ENCODE peak calls at places on chromosomes 13 and 19, in nine cellular contexts. L is esophagus squamous epithelium, M is WERI-Rb-1, N is A673, E is A549, C is lower lobe of right lung, U is right lobe of liver, P is fibroblast of lung, Z is left ventricle myocardium inferior. I is an unnamed sample.

GRCh38 chr13:84997858-84998257 is 801.4 kb downstream of the SLITRK6 start:
- DNase-seq in L (no peak), M (no peak), N (no peak), E (no peak), C (no peak), U (no peak), P (no peak), Z (no peak), I (no peak)

GRCh38 chr13:112911285-112911701 is 57.7 kb upstream of the MCF2L start:
- DNase-seq in L (no peak), M (no peak), N (no peak), E (no peak), C (no peak), U (no peak), P (no peak), Z (no peak), I (no peak)

GRCh38 chr13:93915269-93915809 is 564.1 kb downstream of the DCT start:
- DNase-seq in L (no peak), M (no peak), N (no peak), E (no peak), C (no peak), U (no peak), P (peak; percentile 46), Z (no peak), I (no peak)

GRCh38 chr19:1307755-1308303 is 22.2 kb downstream of the EFNA2 start:
- DNase-seq in L (no peak), M (no peak), N (no peak), E (no peak), C (no peak), U (no peak), P (no peak), Z (no peak), I (no peak)

GRCh38 chr19:40119380-40119779 is 28.6 kb upstream of the ZNF780A start:
- DNase-seq in L (no peak), M (no peak), N (no peak), E (no peak), C (no peak), U (no peak), P (no peak), Z (no peak), I (no peak)

GRCh38 chr13:107512551-107512950 is 702.8 kb downstream of the LIG4 start:
- DNase-seq in L (no peak), M (no peak), N (no peak), E (no peak), C (no peak), U (no peak), P (no peak), Z (no peak), I (no peak)

GRCh38 chr13:80084086-80084676 is 256.7 kb downstream of the SPRY2 start:
- DNase-seq in L (no peak), M (no peak), N (peak; percentile 86), E (no peak), C (no peak), U (no peak), P (peak; percentile 95), Z (no peak), I (no peak)

GRCh38 chr13:93505104-93505952 is 278.7 kb downstream of the GPC6 start:
- DNase-seq in L (no peak), M (no peak), N (peak; percentile 36), E (no peak), C (no peak), U (no peak), P (peak; percentile 64), Z (no peak), I (no peak)

GRCh38 chr19:51946602-51947001 is 19.3 kb downstream of the ZNF613 start:
- DNase-seq in L (no peak), M (no peak), N (no peak), E (no peak), C (no peak), U (no peak), P (no peak), Z (no peak), I (no peak)

GRCh38 chr13:98784666-98785065 is 32.2 kb upstream of the SLC15A1 start:
- DNase-seq in L (no peak), M (no peak), N (no peak), E (no peak), C (no peak), U (no peak), P (no peak), Z (no peak), I (no peak)

GRCh38 chr19:14979136-14979497 is 547 bp downstream of the SLC1A6 start:
- DNase-seq in L (no peak), M (no peak), N (no peak), E (no peak), C (no peak), U (no peak), P (no peak), Z (no peak), I (no peak)

GRCh38 chr13:44734204-44734707 is 158.1 kb upstream of the TSC22D1 start:
- DNase-seq in L (no peak), M (no peak), N (no peak), E (no peak), C (peak; percentile 50), U (no peak), P (peak; percentile 55), Z (peak; percentile 51), I (peak; percentile 78)

DNA sequence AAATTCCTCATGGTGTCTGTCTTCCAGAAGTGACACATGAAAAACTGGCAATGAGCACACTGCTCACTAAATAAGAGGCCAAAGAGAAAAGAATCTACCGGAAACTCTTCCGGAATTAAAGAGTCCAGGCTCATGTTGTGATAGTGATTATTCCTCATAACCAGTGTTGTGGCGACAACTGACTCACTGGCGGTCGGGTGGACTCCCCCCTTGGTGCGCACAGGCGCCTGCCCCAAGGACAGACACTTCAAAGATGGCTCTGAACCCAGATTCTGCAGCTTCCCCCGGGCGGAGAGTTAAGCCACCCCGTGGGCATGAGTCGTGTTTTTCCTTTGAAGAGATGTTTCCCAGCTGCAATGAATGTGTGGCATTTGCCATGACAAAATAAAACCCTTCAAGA is 10.3 kb downstream of the IL17D start:
- DNase-seq in L (no peak), M (no peak), N (peak; percentile 44), E (no peak), C (no peak), U (no peak), P (no peak), Z (no peak), I (no peak)
- H3K27ac ChIP-seq in L (peak overlapping the region; percentile 49), M (no peak overlapping the region), N (no peak overlapping the region), E (no peak overlapping the region), C (no peak overlapping the region), U (peak overlapping the region; percentile 37), P (no peak overlapping the region), Z (peak overlapping the region; percentile 80), I (peak overlapping the region; percentile 6)

GRCh38 chr19:9407827-9408226 is 27.5 kb downstream of the ZNF266 start:
- DNase-seq in L (no peak), M (no peak), N (peak; percentile 4), E (no peak), C (no peak), U (no peak), P (no peak), Z (no peak), I (no peak)

GRCh38 chr19:9406798-9407352 is 28.5 kb downstream of the ZNF266 start:
- DNase-seq in L (no peak), M (peak; percentile 97), N (peak; percentile 88), E (peak; percentile 33), C (peak; percentile 65), U (no peak), P (peak; percentile 94), Z (peak; percentile 84), I (peak; percentile 74)
- H3K9me3 ChIP-seq in L (no peaks in the 10 kb centered on the region), M (peaks cover 2% of the 10 kb centered on the region), N (peaks cover 51% of the 10 kb centered on the region), E (peaks cover 54% of the 10 kb centered on the region), C (peaks cover 72% of the 10 kb centered on the region), U (peaks cover 15% of the 10 kb centered on the region), P (no peaks in the 10 kb centered on the region), Z (peaks cover 88% of the 10 kb centered on the region), I (peaks cover 47% of the 10 kb centered on the region)

DNA sequence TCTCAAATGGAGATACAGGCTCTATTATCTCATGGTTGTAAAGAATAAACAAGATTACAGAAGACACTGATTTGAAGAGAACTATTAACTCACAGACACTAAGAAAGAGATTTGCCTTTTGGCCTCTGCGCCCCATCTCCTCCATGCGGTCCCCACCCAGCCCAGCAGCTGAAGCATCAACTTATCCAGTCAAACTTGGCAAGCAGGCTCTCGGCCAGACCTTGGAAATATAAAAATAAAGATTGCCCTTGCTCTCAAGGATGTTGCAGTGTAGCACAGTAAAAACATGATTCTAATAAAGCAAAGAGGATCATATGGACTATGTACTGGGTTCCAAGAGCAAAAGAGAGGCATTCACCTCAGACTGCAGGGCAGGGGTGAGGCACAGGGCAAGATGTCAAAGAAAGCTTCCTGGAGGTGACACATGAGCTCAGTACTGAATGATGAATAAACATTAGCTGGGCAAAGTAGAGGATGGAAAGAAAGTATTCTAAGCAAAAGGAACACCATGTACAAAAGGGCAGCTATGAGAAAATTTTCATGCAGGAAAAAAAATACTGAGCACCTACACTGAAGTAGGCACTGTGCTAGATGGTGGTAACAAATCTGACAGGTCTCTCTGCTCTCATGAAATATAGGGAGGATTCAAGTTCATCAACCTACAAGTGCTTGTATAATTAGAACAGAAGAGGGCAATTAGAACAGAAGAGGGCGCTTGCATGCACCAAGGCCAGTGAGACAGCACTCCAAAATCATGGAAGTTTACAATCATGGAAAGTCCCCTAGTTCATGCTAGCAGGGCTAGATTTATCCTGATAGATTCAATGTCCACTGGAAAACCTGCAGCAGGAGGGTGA is 85.0 kb downstream of the SACS start:
- DNase-seq in L (no peak), M (no peak), N (no peak), E (no peak), C (no peak), U (no peak), P (peak; percentile 54), Z (no peak), I (no peak)
- TF ChIP-seq CTCF in L (no peak), M (no peak), N (no peak), E (no peak), C (no peak), U (no peak), P (no peak), Z (peak; percentile 34), I (no peak)

GRCh38 chr13:33125821-33126570 is 109.8 kb downstream of the KL start:
- DNase-seq in L (no peak), M (no peak), N (peak; percentile 86), E (peak; percentile 76), C (no peak), U (peak; percentile 78), P (peak; percentile 95), Z (peak; percentile 61), I (no peak)

GRCh38 chr13:33129886-33130285 is 113.7 kb downstream of the KL start:
- DNase-seq in L (no peak), M (no peak), N (no peak), E (no peak), C (no peak), U (no peak), P (no peak), Z (no peak), I (no peak)

GRCh38 chr13:33126909-33127607 is 110.8 kb downstream of the KL start:
- DNase-seq in L (no peak), M (no peak), N (no peak), E (no peak), C (no peak), U (no peak), P (peak; percentile 81), Z (peak; percentile 40), I (no peak)

GRCh38 chr13:33129094-33129832 is 113.0 kb downstream of the KL start:
- DNase-seq in L (no peak), M (no peak), N (no peak), E (no peak), C (no peak), U (peak; percentile 92), P (no peak), Z (peak; percentile 60), I (no peak)

DNA sequence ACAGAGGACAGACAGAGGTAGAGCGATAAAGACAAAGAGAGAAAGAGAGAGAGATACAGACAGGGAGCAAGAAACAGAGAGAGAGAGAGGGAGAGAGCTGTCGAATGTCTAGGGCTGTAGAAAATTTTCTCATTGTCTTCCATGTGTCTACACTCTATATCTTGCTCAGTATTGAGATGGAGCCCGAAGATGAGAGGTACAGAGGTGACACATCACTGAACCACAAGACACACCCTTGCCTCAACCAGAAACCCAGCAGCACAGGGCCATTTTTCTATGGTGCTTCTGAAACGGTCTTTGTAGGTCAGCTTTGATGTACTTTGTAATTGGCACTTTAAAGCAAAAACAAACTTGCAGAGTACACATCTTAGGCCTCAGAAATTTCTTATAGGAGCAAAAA is 111.9 kb downstream of the KL start:
- DNase-seq in L (no peak), M (no peak), N (no peak), E (no peak), C (no peak), U (no peak), P (no peak), Z (no peak), I (no peak)
- H3K27ac ChIP-seq in L (peak overlapping the region; percentile 70), M (no peak overlapping the region), N (no peak overlapping the region), E (peak overlapping the region; percentile 25), C (peak overlapping the region; percentile 13), U (no peak overlapping the region), P (peak overlapping the region; percentile 84), Z (peak overlapping the region; percentile 83), I (peak overlapping the region; percentile 20)

I was measured in upper lobe of right lung.